ENCODE peak calls at places on chromosomes 13 and 19, in six cellular contexts. One of them, this sample, is unnamed.

GRCh38 chr13:32846020-32846451 is 170.2 kb upstream of the KL start:
- DNase-seq in NCI-H510A: no peak
- DNase-seq in activated naive CD4-positive, alpha-beta T cell treated with Interleukin-2 at 50 U/mL for 16 hours: no peak
- DNase-seq in IMR-90: no peak
- DNase-seq in HTR-8/SVneo: no peak
- DNase-seq in activated CD8-positive, alpha-beta T cell treated with anti-CD3 and anti-CD28 coated beads for 36 hours: peak; percentile 38
- DNase-seq in this sample: no peak

GRCh38 chr19:44401787-44402115 is 343 bp upstream of the ZNF285 start:
- DNase-seq in NCI-H510A: no peak
- DNase-seq in activated naive CD4-positive, alpha-beta T cell treated with Interleukin-2 at 50 U/mL for 16 hours: no peak
- DNase-seq in HTR-8/SVneo: no peak
- DNase-seq in IMR-90: no peak
- DNase-seq in activated CD8-positive, alpha-beta T cell treated with anti-CD3 and anti-CD28 coated beads for 36 hours: no peak
- DNase-seq in this sample: no peak

GRCh38 chr13:26254583-26255102 is 714 bp downstream of the CDK8 start:
- DNase-seq in activated CD8-positive, alpha-beta T cell treated with anti-CD3 and anti-CD28 coated beads for 36 hours: peak; percentile 66
- DNase-seq in IMR-90: peak; percentile 31
- DNase-seq in activated naive CD4-positive, alpha-beta T cell treated with Interleukin-2 at 50 U/mL for 16 hours: peak; percentile 60
- DNase-seq in HTR-8/SVneo: peak; percentile 6
- DNase-seq in NCI-H510A: peak; percentile 16
- DNase-seq in this sample: peak; percentile 49

GRCh38 chr13:37505531-37505930 is 93.0 kb downstream of the POSTN start:
- DNase-seq in activated CD8-positive, alpha-beta T cell treated with anti-CD3 and anti-CD28 coated beads for 36 hours: no peak
- DNase-seq in activated naive CD4-positive, alpha-beta T cell treated with Interleukin-2 at 50 U/mL for 16 hours: no peak
- DNase-seq in NCI-H510A: no peak
- DNase-seq in HTR-8/SVneo: no peak
- DNase-seq in IMR-90: no peak
- DNase-seq in this sample: no peak

GRCh38 chr19:17001603-17002183 is 24.9 kb downstream of the CPAMD8 start:
- DNase-seq in activated CD8-positive, alpha-beta T cell treated with anti-CD3 and anti-CD28 coated beads for 36 hours: no peak
- DNase-seq in activated naive CD4-positive, alpha-beta T cell treated with Interleukin-2 at 50 U/mL for 16 hours: peak; percentile 68
- DNase-seq in NCI-H510A: no peak
- DNase-seq in HTR-8/SVneo: no peak
- DNase-seq in IMR-90: no peak
- DNase-seq in this sample: no peak

GRCh38 chr19:49224856-49225255 is 67.3 kb downstream of the TRPM4 start:
- DNase-seq in IMR-90: peak; percentile 57
- DNase-seq in HTR-8/SVneo: peak; percentile 71
- DNase-seq in activated naive CD4-positive, alpha-beta T cell treated with Interleukin-2 at 50 U/mL for 16 hours: no peak
- DNase-seq in NCI-H510A: no peak
- DNase-seq in activated CD8-positive, alpha-beta T cell treated with anti-CD3 and anti-CD28 coated beads for 36 hours: peak; percentile 65
- DNase-seq in this sample: peak; percentile 29

GRCh38 chr13:83298636-83299035 is 583.6 kb downstream of the SLITRK1 start:
- DNase-seq in IMR-90: no peak
- DNase-seq in activated CD8-positive, alpha-beta T cell treated with anti-CD3 and anti-CD28 coated beads for 36 hours: no peak
- DNase-seq in HTR-8/SVneo: no peak
- DNase-seq in NCI-H510A: no peak
- DNase-seq in activated naive CD4-positive, alpha-beta T cell treated with Interleukin-2 at 50 U/mL for 16 hours: no peak
- DNase-seq in this sample: no peak

GRCh38 chr19:1351324-1351947 is 32.3 kb upstream of the NDUFS7 start:
- DNase-seq in IMR-90: no peak
- DNase-seq in activated naive CD4-positive, alpha-beta T cell treated with Interleukin-2 at 50 U/mL for 16 hours: no peak
- DNase-seq in activated CD8-positive, alpha-beta T cell treated with anti-CD3 and anti-CD28 coated beads for 36 hours: no peak
- DNase-seq in HTR-8/SVneo: no peak
- DNase-seq in NCI-H510A: no peak
- DNase-seq in this sample: no peak

GRCh38 chr19:49142866-49143335 is 12.3 kb downstream of the HRC start:
- DNase-seq in activated naive CD4-positive, alpha-beta T cell treated with Interleukin-2 at 50 U/mL for 16 hours: peak; percentile 68
- DNase-seq in NCI-H510A: peak; percentile 80
- DNase-seq in HTR-8/SVneo: peak; percentile 92
- DNase-seq in activated CD8-positive, alpha-beta T cell treated with anti-CD3 and anti-CD28 coated beads for 36 hours: peak; percentile 87
- DNase-seq in IMR-90: peak; percentile 89
- DNase-seq in this sample: peak; percentile 88

GRCh38 chr19:55383279-55383788 is 758 bp downstream of the TMEM238 start:
- DNase-seq in IMR-90: no peak
- DNase-seq in activated CD8-positive, alpha-beta T cell treated with anti-CD3 and anti-CD28 coated beads for 36 hours: peak; percentile 44
- DNase-seq in activated naive CD4-positive, alpha-beta T cell treated with Interleukin-2 at 50 U/mL for 16 hours: peak; percentile 24
- DNase-seq in HTR-8/SVneo: no peak
- DNase-seq in NCI-H510A: peak; percentile 60
- DNase-seq in this sample: no peak

GRCh38 chr13:79187917-79188699 is 217.9 kb downstream of the RBM26 start:
- DNase-seq in activated CD8-positive, alpha-beta T cell treated with anti-CD3 and anti-CD28 coated beads for 36 hours: no peak
- DNase-seq in NCI-H510A: no peak
- DNase-seq in IMR-90: no peak
- DNase-seq in activated naive CD4-positive, alpha-beta T cell treated with Interleukin-2 at 50 U/mL for 16 hours: no peak
- DNase-seq in HTR-8/SVneo: no peak
- DNase-seq in this sample: no peak

GRCh38 chr13:106393776-106394175 is 141.7 kb downstream of the EFNB2 start:
- DNase-seq in activated naive CD4-positive, alpha-beta T cell treated with Interleukin-2 at 50 U/mL for 16 hours: no peak
- DNase-seq in NCI-H510A: no peak
- DNase-seq in HTR-8/SVneo: no peak
- DNase-seq in IMR-90: peak; percentile 43
- DNase-seq in activated CD8-positive, alpha-beta T cell treated with anti-CD3 and anti-CD28 coated beads for 36 hours: no peak
- DNase-seq in this sample: no peak

GRCh38 chr13:39036212-39036611 is 1.7 kb downstream of the PROSER1 start:
- DNase-seq in NCI-H510A: no peak
- DNase-seq in activated naive CD4-positive, alpha-beta T cell treated with Interleukin-2 at 50 U/mL for 16 hours: peak; percentile 15
- DNase-seq in IMR-90: peak; percentile 4
- DNase-seq in HTR-8/SVneo: no peak
- DNase-seq in activated CD8-positive, alpha-beta T cell treated with anti-CD3 and anti-CD28 coated beads for 36 hours: peak; percentile 54
- DNase-seq in this sample: peak; percentile 17

GRCh38 chr19:50417138-50417849 is 1.4 kb upstream of the SPIB start:
- DNase-seq in activated naive CD4-positive, alpha-beta T cell treated with Interleukin-2 at 50 U/mL for 16 hours: no peak
- DNase-seq in HTR-8/SVneo: no peak
- DNase-seq in IMR-90: no peak
- DNase-seq in NCI-H510A: no peak
- DNase-seq in activated CD8-positive, alpha-beta T cell treated with anti-CD3 and anti-CD28 coated beads for 36 hours: no peak
- DNase-seq in this sample: no peak

GRCh38 chr19:10372698-10373097 is 7.7 kb downstream of the TYK2 start:
- DNase-seq in NCI-H510A: no peak
- DNase-seq in activated CD8-positive, alpha-beta T cell treated with anti-CD3 and anti-CD28 coated beads for 36 hours: no peak
- DNase-seq in activated naive CD4-positive, alpha-beta T cell treated with Interleukin-2 at 50 U/mL for 16 hours: no peak
- DNase-seq in HTR-8/SVneo: no peak
- DNase-seq in IMR-90: no peak
- DNase-seq in this sample: no peak

GRCh38 chr19:6801397-6802086 is 29.0 kb downstream of the VAV1 start:
- DNase-seq in NCI-H510A: no peak
- DNase-seq in activated CD8-positive, alpha-beta T cell treated with anti-CD3 and anti-CD28 coated beads for 36 hours: peak; percentile 91
- DNase-seq in activated naive CD4-positive, alpha-beta T cell treated with Interleukin-2 at 50 U/mL for 16 hours: peak; percentile 80
- DNase-seq in IMR-90: no peak
- DNase-seq in HTR-8/SVneo: peak; percentile 87
- DNase-seq in this sample: no peak

This sample was measured in amniotic epithelial cell.